ENCODE peak calls at places on chromosome 1, in four cellular contexts. K is mesendoderm; O is NCI-H524; Y is CD8-positive, alpha-beta T cell. I is an unnamed sample.
A peak's percentile ranks its signal among the peaks of the same experiment; 100 is the strongest.

GRCh38 chr1:1599919-1600860 is at the start of gene FNDC10:
- DNase-seq in K (no peak), O (no peak), Y (peak; percentile 22), I (peak; percentile 92)

GRCh38 chr1:54374766-54375165 is 31.4 kb downstream of the SSBP3 start:
- DNase-seq in K (no peak), O (no peak), Y (no peak), I (no peak)

GRCh38 chr1:218760601-218761570 is 412.8 kb upstream of the LYPLAL1 start:
- DNase-seq in K (no peak), O (no peak), Y (no peak), I (no peak)

GRCh38 chr1:27787895-27788294 is 14.9 kb downstream of the STX12 start:
- DNase-seq in K (no peak), O (no peak), Y (no peak), I (no peak)

GRCh38 chr1:88061106-88061829 is 622.8 kb upstream of the PKN2 start:
- DNase-seq in K (peak; percentile 86), O (peak; percentile 65), Y (no peak), I (peak; percentile 14)

GRCh38 chr1:154809436-154810413 is 60.4 kb downstream of the KCNN3 start:
- DNase-seq in K (no peak), O (no peak), Y (no peak), I (no peak)

GRCh38 chr1:222757673-222758268 is 20.8 kb downstream of the FAM177B start:
- DNase-seq in K (no peak), O (no peak), Y (no peak), I (no peak)

GRCh38 chr1:247224822-247225221 is 31.1 kb upstream of the VN1R5 start:
- DNase-seq in K (no peak), O (no peak), Y (no peak), I (no peak)

GRCh38 chr1:65323246-65323645 is 13.9 kb downstream of the DNAJC6 start:
- DNase-seq in K (no peak), O (no peak), Y (no peak), I (no peak)

GRCh38 chr1:181013144-181013543 is 9.5 kb downstream of the STX6 start:
- DNase-seq in K (no peak), O (no peak), Y (peak; percentile 68), I (no peak)

GRCh38 chr1:112937070-112937469 is 18.9 kb downstream of the SLC16A1 start:
- DNase-seq in K (no peak), O (no peak), Y (no peak), I (no peak)

GRCh38 chr1:16122916-16123315 is 33.0 kb downstream of the EPHA2 start:
- DNase-seq in K (no peak), O (no peak), Y (peak; percentile 63), I (no peak)

GRCh38 chr1:18900303-18900841 is 2.0 kb downstream of the ALDH4A1 start:
- DNase-seq in K (no peak), O (no peak), Y (no peak), I (no peak)

GRCh38 chr1:20830378-20830777 is 43.3 kb upstream of the HP1BP3 start:
- DNase-seq in K (no peak), O (no peak), Y (no peak), I (no peak)

GRCh38 chr1:116169898-116170297 is 58.7 kb downstream of the MAB21L3 start:
- DNase-seq in K (no peak), O (no peak), Y (no peak), I (no peak)

GRCh38 chr1:91741301-91741700 is 144.7 kb downstream of the TGFBR3 start:
- DNase-seq in K (peak; percentile 37), O (no peak), Y (no peak), I (no peak)

I was measured in SK-N-SH.